ENCODE peak calls at places on chromosomes 1 and 21, in nine cellular contexts. L is GM23338, Q is HepG2, B is A549, U is Panc1, V is HCT116, T is K562, Z is SK-N-SH, W is GM12878. X is an unnamed sample.

GRCh38 chr1:180080439-180080838 is 74.2 kb upstream of the QSOX1 start:
- DNase-seq in L (no peak), Q (no peak), B (peak), U (peak), V (peak), T (peak), Z (no peak), W (no peak), X (no peak)

GRCh38 chr1:240193699-240194098 is 102.0 kb downstream of the FMN2 start:
- DNase-seq in L (no peak), Q (no peak), B (no peak), U (no peak), V (no peak), T (no peak), Z (no peak), W (no peak), X (no peak)

GRCh38 chr21:41993744-41994143 is 16.4 kb downstream of the ZBTB21 start:
- DNase-seq in L (no peak), Q (no peak), B (no peak), U (no peak), V (no peak), T (no peak), Z (no peak), W (no peak), X (no peak)

GRCh38 chr1:30523055-30524020 is 200.0 kb downstream of the MATN1 start:
- DNase-seq in L (no peak), Q (no peak), B (peak), U (no peak), V (peak), T (no peak), Z (no peak), W (no peak), X (no peak)

GRCh38 chr1:3662080-3662671 is 9.9 kb downstream of the TP73 start:
- DNase-seq in L (no peak), Q (no peak), B (no peak), U (no peak), V (no peak), T (no peak), Z (no peak), W (no peak), X (no peak)

GRCh38 chr1:27122652-27123051 is 32.3 kb downstream of the SLC9A1 start:
- DNase-seq in L (peak), Q (peak), B (peak), U (peak), V (no peak), T (peak), Z (no peak), W (no peak), X (no peak)

GRCh38 chr1:81756872-81757271 is 43.9 kb upstream of the ADGRL2 start:
- DNase-seq in L (no peak), Q (no peak), B (no peak), U (no peak), V (no peak), T (no peak), Z (no peak), W (no peak), X (no peak)

GRCh38 chr1:39297534-39297933 is 93.0 kb downstream of the MACF1 start:
- DNase-seq in L (no peak), Q (no peak), B (no peak), U (no peak), V (no peak), T (no peak), Z (no peak), W (no peak), X (no peak)

GRCh38 chr1:109712321-109712864 is 342 bp downstream of the GSTM5 start:
- DNase-seq in L (no peak), Q (no peak), B (no peak), U (no peak), V (no peak), T (no peak), Z (peak), W (no peak), X (no peak)

GRCh38 chr1:184757891-184758290 is 3.2 kb upstream of the EDEM3 start:
- DNase-seq in L (no peak), Q (no peak), B (no peak), U (no peak), V (no peak), T (no peak), Z (no peak), W (no peak), X (no peak)
- TF ChIP-seq REST in L (no peak), Q (no peak), B (no peak), U (no peak), V (no peak), T (no peak), Z (no peak), W (no peak), X (no peak)

GRCh38 chr1:244336232-244336899 is 115.3 kb downstream of the ADSS2 start:
- DNase-seq in L (no peak), Q (no peak), B (no peak), U (no peak), V (no peak), T (no peak), Z (no peak), W (no peak), X (no peak)
- TF ChIP-seq REST in L (no peak), Q (no peak), B (no peak), U (no peak), V (no peak), T (no peak), Z (no peak), W (no peak), X (no peak)

DNA sequence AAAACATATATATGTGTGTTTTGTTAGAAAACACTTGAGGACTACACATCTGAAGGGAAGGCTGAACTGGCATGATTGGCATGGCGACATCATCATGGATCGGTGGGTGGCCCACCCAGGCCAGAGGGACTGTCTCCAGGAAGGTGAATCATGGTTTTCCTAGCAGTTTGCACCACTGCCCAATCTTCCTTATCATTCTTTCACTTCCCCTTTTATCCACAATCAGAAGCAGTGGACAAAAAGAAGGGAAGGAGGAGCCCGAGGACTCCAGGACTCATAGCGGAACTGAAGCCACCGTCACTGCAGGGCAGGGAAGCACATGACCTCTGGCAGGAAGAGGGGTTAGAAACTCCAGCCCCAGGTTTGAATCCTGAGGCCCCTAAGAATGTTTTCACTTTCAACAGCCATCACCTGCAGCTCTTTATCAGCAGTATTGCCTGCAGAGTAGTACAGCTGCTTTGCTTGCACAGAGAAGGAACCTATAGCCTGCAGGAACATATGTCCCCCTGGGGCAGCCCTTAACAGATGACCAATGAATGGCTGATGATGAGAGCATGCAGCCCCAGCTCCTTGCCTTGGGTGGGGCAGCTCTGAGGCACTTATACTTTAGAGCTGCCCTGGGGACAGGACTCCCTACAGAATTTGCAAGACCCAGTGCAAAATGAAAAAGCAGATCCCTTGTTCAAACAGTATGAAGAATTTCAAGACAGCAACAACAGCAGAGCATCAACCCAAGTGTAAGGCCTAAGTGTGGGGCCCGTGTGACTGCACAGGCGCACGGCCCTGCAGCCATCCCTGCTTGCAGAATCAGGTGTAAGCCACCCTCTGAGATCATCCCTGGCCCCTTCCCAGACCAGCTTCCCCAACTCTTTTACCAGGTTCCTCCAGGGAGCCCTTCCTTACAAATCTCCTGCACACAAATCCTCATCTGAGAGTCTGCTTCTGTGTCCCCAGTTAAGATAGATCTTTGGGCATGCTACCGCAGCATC is 241.8 kb upstream of the IRF2BP2 start:
- DNase-seq in L (peak), Q (no peak), B (peak), U (no peak), V (no peak), T (no peak), Z (no peak), W (no peak), X (peak)
- TF ChIP-seq REST in L (no peak), Q (no peak), B (no peak), U (no peak), V (no peak), T (no peak), Z (no peak), W (no peak), X (no peak)

GRCh38 chr1:24294757-24295371 is 24.3 kb upstream of the GRHL3 start:
- DNase-seq in L (peak), Q (no peak), B (peak), U (no peak), V (no peak), T (no peak), Z (no peak), W (no peak), X (peak)

GRCh38 chr1:24292100-24292499 is 27.1 kb upstream of the GRHL3 start:
- DNase-seq in L (no peak), Q (no peak), B (no peak), U (no peak), V (no peak), T (no peak), Z (no peak), W (no peak), X (no peak)

GRCh38 chr1:24294228-24294672 is 24.9 kb upstream of the GRHL3 start:
- DNase-seq in L (no peak), Q (no peak), B (peak), U (no peak), V (no peak), T (no peak), Z (no peak), W (no peak), X (no peak)

GRCh38 chr1:24292887-24293286 is 26.3 kb upstream of the GRHL3 start:
- DNase-seq in L (no peak), Q (no peak), B (no peak), U (no peak), V (no peak), T (no peak), Z (no peak), W (no peak), X (no peak)

DNA sequence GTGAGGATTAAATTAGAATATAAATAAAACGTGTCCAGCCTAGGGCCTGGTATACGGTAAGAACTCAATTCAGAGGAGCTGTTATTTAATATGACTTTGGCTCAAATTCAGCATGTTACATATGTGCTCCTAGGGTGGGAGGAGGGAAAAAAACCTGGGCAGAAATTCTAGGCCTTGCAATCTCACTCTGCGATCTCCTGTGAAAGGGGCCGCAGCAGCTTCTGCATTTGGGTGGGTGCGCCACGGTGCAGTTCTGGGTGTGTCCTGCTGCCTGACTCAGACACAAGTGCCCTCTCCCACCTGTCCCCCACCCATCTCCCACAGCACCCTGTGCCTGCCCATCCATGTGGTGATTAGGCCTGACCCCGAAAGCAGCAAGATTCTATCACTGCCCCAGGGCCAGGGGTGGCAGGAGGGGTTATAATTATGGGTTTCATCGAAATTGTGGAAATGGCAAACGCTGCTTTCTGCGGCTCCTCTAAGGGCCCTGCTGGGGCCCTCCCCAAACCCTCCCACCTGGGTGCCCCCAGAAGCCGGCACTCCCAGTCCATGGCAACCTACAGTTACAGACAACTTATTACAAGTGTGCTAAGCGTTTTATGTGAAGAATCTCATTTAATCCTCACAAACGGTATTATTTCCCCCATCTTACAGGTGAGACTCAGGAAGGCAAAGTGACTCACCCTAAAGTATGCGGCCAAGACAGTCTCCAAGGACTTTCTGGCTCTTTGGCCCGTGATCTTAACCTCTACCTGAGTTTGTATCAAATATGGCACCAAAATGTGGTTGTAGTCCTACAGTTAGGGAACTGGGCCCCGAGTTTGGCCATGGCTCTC is 25.5 kb upstream of the GRHL3 start:
- DNase-seq in L (no peak), Q (no peak), B (no peak), U (no peak), V (no peak), T (no peak), Z (no peak), W (no peak), X (no peak)
- TF ChIP-seq REST in L (no peak), Q (no peak), B (no peak), U (no peak), V (no peak), T (no peak), Z (no peak), W (no peak), X (no peak)

GRCh38 chr1:150961756-150962155 is 12.9 kb downstream of the CERS2 start:
- DNase-seq in L (no peak), Q (no peak), B (no peak), U (no peak), V (no peak), T (no peak), Z (no peak), W (no peak), X (no peak)

GRCh38 chr1:150963535-150964489 is 10.8 kb downstream of the CERS2 start:
- DNase-seq in L (no peak), Q (no peak), B (no peak), U (no peak), V (no peak), T (no peak), Z (no peak), W (no peak), X (no peak)

GRCh38 chr1:150967936-150968335 is 6.7 kb downstream of the CERS2 start:
- DNase-seq in L (no peak), Q (no peak), B (no peak), U (no peak), V (no peak), T (no peak), Z (no peak), W (no peak), X (no peak)

GRCh38 chr1:150968491-150968890 is 6.1 kb downstream of the CERS2 start:
- DNase-seq in L (no peak), Q (no peak), B (no peak), U (no peak), V (no peak), T (no peak), Z (no peak), W (no peak), X (no peak)

DNA sequence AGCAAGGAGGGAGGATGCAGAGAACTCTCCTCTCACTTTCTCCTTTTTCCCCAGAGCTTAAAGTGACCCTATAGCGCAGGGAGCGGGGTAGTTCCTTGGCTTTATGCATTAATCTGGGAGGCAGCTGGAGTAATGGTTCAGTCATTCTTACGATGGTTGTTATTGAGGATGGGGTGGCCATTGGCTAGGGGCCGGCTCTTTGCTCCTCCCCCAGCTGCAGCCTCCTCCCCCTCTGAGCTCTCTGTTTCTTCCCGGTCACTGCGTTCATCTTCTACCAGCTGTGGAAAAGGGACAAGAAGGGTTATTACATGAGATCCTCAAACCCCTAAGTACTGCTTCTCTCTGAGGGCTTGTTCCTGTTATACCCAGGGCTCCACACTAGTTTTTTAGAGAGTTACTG is 8.6 kb downstream of the CERS2 start:
- DNase-seq in L (no peak), Q (no peak), B (no peak), U (no peak), V (no peak), T (no peak), Z (no peak), W (no peak), X (no peak)
- TF ChIP-seq REST in L (no peak), Q (no peak), B (no peak), U (no peak), V (no peak), T (no peak), Z (no peak), W (no peak), X (no peak)

GRCh38 chr1:54971317-54971791 is 9.1 kb upstream of the TMEM61 start:
- DNase-seq in L (no peak), Q (no peak), B (peak), U (peak), V (peak), T (no peak), Z (no peak), W (peak), X (no peak)
- TF ChIP-seq REST in L (no peak), Q (no peak), B (no peak), U (no peak), V (no peak), T (no peak), Z (no peak), W (no peak), X (no peak)

GRCh38 chr1:218887141-218887925 is 286.3 kb upstream of the LYPLAL1 start:
- DNase-seq in L (no peak), Q (no peak), B (no peak), U (no peak), V (no peak), T (no peak), Z (no peak), W (no peak), X (no peak)

GRCh38 chr1:218890436-218890835 is 283.2 kb upstream of the LYPLAL1 start:
- DNase-seq in L (no peak), Q (no peak), B (no peak), U (no peak), V (no peak), T (no peak), Z (no peak), W (no peak), X (no peak)

GRCh38 chr1:218882454-218882853 is 291.2 kb upstream of the LYPLAL1 start:
- DNase-seq in L (no peak), Q (no peak), B (no peak), U (no peak), V (no peak), T (no peak), Z (no peak), W (no peak), X (no peak)

GRCh38 chr1:218891577-218891976 is 282.1 kb upstream of the LYPLAL1 start:
- DNase-seq in L (no peak), Q (no peak), B (no peak), U (no peak), V (no peak), T (no peak), Z (no peak), W (no peak), X (no peak)

GRCh38 chr1:218886472-218886871 is 287.2 kb upstream of the LYPLAL1 start:
- DNase-seq in L (no peak), Q (no peak), B (no peak), U (no peak), V (no peak), T (no peak), Z (no peak), W (no peak), X (no peak)
- TF ChIP-seq REST in L (no peak), Q (no peak), B (no peak), U (no peak), V (no peak), T (no peak), Z (no peak), W (no peak), X (no peak)

GRCh38 chr1:160797861-160798273 is 1.9 kb downstream of the LY9 start:
- DNase-seq in L (no peak), Q (no peak), B (no peak), U (no peak), V (no peak), T (no peak), Z (no peak), W (no peak), X (no peak)
- TF ChIP-seq REST in L (no peak), Q (no peak), B (no peak), U (no peak), V (no peak), T (no peak), Z (no peak), W (no peak), X (no peak)